ENCODE peak calls at places on chromosomes 12 and 14, in eight cellular contexts. G, Y, Q, R, I, F, P and L are unnamed samples.

GRCh38 chr14:105999361-106000028 is 473.1 kb downstream of the TMEM121 start:
- DNase-seq in G (no peak), Y (peak), Q (no peak), R (no peak), I (no peak), F (peak), P (peak), L (peak)

GRCh38 chr12:67909681-67910080 is 79.6 kb upstream of the IFNG-AS1 start:
- DNase-seq in G (no peak), Y (no peak), Q (no peak), R (no peak), I (no peak), F (no peak), P (no peak), L (no peak)

GRCh38 chr12:6059860-6060565 is 64.5 kb downstream of the VWF start:
- DNase-seq in G (no peak), Y (no peak), Q (no peak), R (no peak), I (no peak), F (no peak), P (no peak), L (no peak)

GRCh38 chr14:50677527-50678063 is 9.5 kb upstream of the SAV1 start:
- DNase-seq in G (no peak), Y (no peak), Q (no peak), R (peak), I (peak), F (no peak), P (no peak), L (no peak)

GRCh38 chr12:14261861-14262260 is 103.6 kb upstream of the ATF7IP start:
- DNase-seq in G (no peak), Y (no peak), Q (no peak), R (no peak), I (no peak), F (no peak), P (no peak), L (no peak)

GRCh38 chr14:89628521-89628920 is 211.5 kb upstream of the FOXN3 start:
- DNase-seq in G (no peak), Y (no peak), Q (no peak), R (no peak), I (no peak), F (no peak), P (no peak), L (no peak)

GRCh38 chr12:12776261-12776660 is 9.2 kb upstream of the APOLD1 start:
- DNase-seq in G (no peak), Y (no peak), Q (no peak), R (no peak), I (no peak), F (no peak), P (no peak), L (no peak)

GRCh38 chr14:29999013-29999539 is 71.4 kb upstream of the PRKD1 start:
- DNase-seq in G (no peak), Y (no peak), Q (no peak), R (no peak), I (no peak), F (no peak), P (no peak), L (no peak)

GRCh38 chr12:116955382-116956021 is 44.8 kb downstream of the FBXW8 start:
- DNase-seq in G (no peak), Y (no peak), Q (no peak), R (no peak), I (no peak), F (no peak), P (peak), L (no peak)

GRCh38 chr14:93733646-93734045 is 54.6 kb downstream of the PRIMA1 start:
- DNase-seq in G (peak), Y (no peak), Q (no peak), R (no peak), I (no peak), F (no peak), P (no peak), L (no peak)

GRCh38 chr12:66045506-66045905 is 85.0 kb downstream of the LLPH start:
- DNase-seq in G (no peak), Y (no peak), Q (no peak), R (no peak), I (no peak), F (no peak), P (no peak), L (no peak)

GRCh38 chr14:99475179-99475578 is 5.5 kb downstream of the SETD3 start:
- DNase-seq in G (no peak), Y (no peak), Q (no peak), R (no peak), I (no peak), F (no peak), P (no peak), L (peak)

GRCh38 chr12:89484470-89484869 is 40.1 kb downstream of the GALNT4 start:
- DNase-seq in G (no peak), Y (no peak), Q (no peak), R (no peak), I (no peak), F (no peak), P (no peak), L (no peak)

GRCh38 chr14:75715926-75716780 is 55.1 kb downstream of the TTLL5 start:
- DNase-seq in G (no peak), Y (no peak), Q (no peak), R (peak), I (peak), F (no peak), P (no peak), L (peak)